ENCODE peak calls at places on chromosomes 1 and 21, in nine cellular contexts. V is heart left ventricle, G is adrenal gland, E is A549, D is vagina, N is K562, O is stomach, R is suprapubic skin, J is transverse colon. X is an unnamed sample.

GRCh38 chr1:33500547-33500946 is 28.1 kb downstream of the ZSCAN20 start:
- DNase-seq in J (no peak), D (no peak), E (no peak), N (no peak), G (no peak), R (no peak), V (no peak), O (no peak), X (no peak)

GRCh38 chr1:205505076-205505729 is 734 bp downstream of the CDK18 start:
- DNase-seq in N (no peak), E (no peak), D (no peak), G (peak), V (no peak), R (no peak), O (no peak), J (no peak), X (no peak)

GRCh38 chr1:91804546-91805023 is 81.4 kb downstream of the TGFBR3 start:
- DNase-seq in N (peak), E (no peak), G (no peak), V (no peak), R (no peak), J (no peak), O (no peak), D (no peak), X (no peak)

GRCh38 chr1:27011058-27011764 is 1.4 kb downstream of the TENT5B start:
- DNase-seq in E (peak), G (peak), J (peak), R (no peak), D (no peak), N (peak), O (peak), V (no peak), X (peak)

GRCh38 chr1:23594927-23595353 is 35.6 kb upstream of the ID3 start:
- DNase-seq in G (no peak), J (peak), E (no peak), V (peak), D (no peak), R (no peak), O (no peak), N (no peak), X (no peak)

GRCh38 chr1:10530756-10531155 is 56.0 kb downstream of the PEX14 start:
- DNase-seq in R (no peak), V (no peak), G (no peak), N (no peak), D (no peak), J (no peak), O (no peak), E (no peak), X (no peak)

GRCh38 chr1:167661527-167662436 is 31.8 kb downstream of the RCSD1 start:
- DNase-seq in J (no peak), N (no peak), E (peak), V (no peak), R (no peak), O (no peak), D (no peak), G (no peak), X (no peak)

GRCh38 chr1:242454262-242455051 is 70.0 kb downstream of the PLD5 start:
- DNase-seq in O (no peak), G (peak), V (no peak), N (peak), R (no peak), J (no peak), D (no peak), E (peak), X (no peak)

GRCh38 chr1:246761386-246761785 is 37.2 kb downstream of the SCCPDH start:
- DNase-seq in E (no peak), O (no peak), R (no peak), G (no peak), D (no peak), J (no peak), N (no peak), V (no peak), X (no peak)

GRCh38 chr1:199122532-199123311 is 483.9 kb downstream of the PTPRC start:
- DNase-seq in E (no peak), R (no peak), J (no peak), D (no peak), G (no peak), O (no peak), V (no peak), N (no peak), X (no peak)

GRCh38 chr21:45548711-45549491 is 6.7 kb upstream of the SLC19A1 start:
- DNase-seq in O (no peak), D (no peak), J (no peak), G (no peak), V (no peak), N (no peak), R (peak), E (no peak), X (no peak)

GRCh38 chr1:23344987-23345472 is 946 bp upstream of the HNRNPR start:
- DNase-seq in V (no peak), D (no peak), J (no peak), E (no peak), G (no peak), N (no peak), O (no peak), R (no peak), X (peak)

GRCh38 chr21:23579573-23579972 is 2027.7 kb downstream of the MRPL39 start:
- DNase-seq in J (no peak), E (no peak), V (no peak), N (no peak), D (no peak), R (no peak), G (no peak), O (no peak), X (no peak)

GRCh38 chr1:52551476-52552235 is 1.2 kb downstream of the TUT4 start:
- DNase-seq in E (no peak), N (no peak), V (no peak), R (no peak), O (no peak), D (no peak), G (peak), J (peak), X (no peak)

GRCh38 chr1:39753132-39754025 is 14.7 kb downstream of the PPIE start:
- DNase-seq in V (no peak), J (no peak), G (no peak), E (no peak), O (no peak), D (no peak), N (no peak), R (no peak), X (no peak)

GRCh38 chr1:27609210-27609555 is 5.2 kb upstream of the AHDC1 start:
- DNase-seq in R (no peak), V (no peak), E (no peak), D (no peak), G (no peak), O (no peak), J (no peak), N (no peak), X (no peak)

GRCh38 chr1:234707641-234708040 is 97.7 kb upstream of the IRF2BP2 start:
- DNase-seq in G (no peak), J (no peak), N (no peak), V (no peak), E (no peak), R (no peak), O (no peak), D (no peak), X (no peak)

GRCh38 chr21:27648560-27648959 is 681.7 kb upstream of the ADAMTS5 start:
- DNase-seq in E (no peak), G (no peak), J (no peak), V (no peak), D (no peak), O (no peak), R (no peak), N (no peak), X (no peak)

GRCh38 chr1:111666828-111667227 is 47.2 kb downstream of the RAP1A start:
- DNase-seq in G (no peak), V (no peak), J (no peak), R (no peak), E (no peak), O (no peak), N (no peak), D (no peak), X (no peak)

GRCh38 chr1:1758059-1758621 is 20.1 kb downstream of the NADK start:
- DNase-seq in G (no peak), R (no peak), D (peak), N (peak), E (no peak), V (no peak), O (peak), J (no peak), X (no peak)
- TF ChIP-seq POLR2A in G (no peak), R (no peak), D (no peak), N (no peak), E (no peak), V (no peak), O (no peak), J (no peak), X (no peak)

DNA sequence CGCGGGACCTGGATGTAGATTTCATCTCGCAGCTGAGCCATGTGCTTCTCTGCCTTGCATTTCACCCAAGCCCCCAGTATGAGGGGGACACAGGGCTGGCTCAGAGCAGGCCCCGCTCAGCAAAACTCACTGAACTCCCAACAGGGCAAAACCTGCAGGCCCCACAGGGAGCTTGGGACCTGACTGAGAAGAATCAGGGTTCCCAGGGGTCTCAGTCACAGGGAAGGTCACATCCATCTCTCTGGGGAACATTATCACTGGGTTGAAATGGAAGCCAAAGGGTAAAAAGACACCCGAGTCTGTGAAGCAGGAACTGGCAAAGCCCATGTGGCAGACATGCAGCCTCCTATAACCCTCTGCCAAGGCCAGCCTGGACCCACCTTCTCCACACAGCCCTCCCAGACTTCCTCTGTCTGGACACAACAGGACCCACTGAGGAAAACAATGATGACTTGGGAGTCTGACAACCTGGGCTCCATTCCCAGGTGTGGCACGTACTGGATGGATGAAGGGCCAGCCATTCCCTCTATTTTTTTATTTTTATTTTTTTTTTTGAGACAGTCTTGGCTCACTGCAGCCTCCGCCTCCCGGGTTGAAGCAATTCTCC is 11.7 kb downstream of the HSPG2 start:
- DNase-seq in V (no peak), E (no peak), N (no peak), O (no peak), J (no peak), D (no peak), G (no peak), R (no peak), X (peak)
- H3K27ac ChIP-seq in V (peak), E (peak), N (peak), O (peak), J (peak), D (peak), G (peak), R (peak), X (peak)

DNA sequence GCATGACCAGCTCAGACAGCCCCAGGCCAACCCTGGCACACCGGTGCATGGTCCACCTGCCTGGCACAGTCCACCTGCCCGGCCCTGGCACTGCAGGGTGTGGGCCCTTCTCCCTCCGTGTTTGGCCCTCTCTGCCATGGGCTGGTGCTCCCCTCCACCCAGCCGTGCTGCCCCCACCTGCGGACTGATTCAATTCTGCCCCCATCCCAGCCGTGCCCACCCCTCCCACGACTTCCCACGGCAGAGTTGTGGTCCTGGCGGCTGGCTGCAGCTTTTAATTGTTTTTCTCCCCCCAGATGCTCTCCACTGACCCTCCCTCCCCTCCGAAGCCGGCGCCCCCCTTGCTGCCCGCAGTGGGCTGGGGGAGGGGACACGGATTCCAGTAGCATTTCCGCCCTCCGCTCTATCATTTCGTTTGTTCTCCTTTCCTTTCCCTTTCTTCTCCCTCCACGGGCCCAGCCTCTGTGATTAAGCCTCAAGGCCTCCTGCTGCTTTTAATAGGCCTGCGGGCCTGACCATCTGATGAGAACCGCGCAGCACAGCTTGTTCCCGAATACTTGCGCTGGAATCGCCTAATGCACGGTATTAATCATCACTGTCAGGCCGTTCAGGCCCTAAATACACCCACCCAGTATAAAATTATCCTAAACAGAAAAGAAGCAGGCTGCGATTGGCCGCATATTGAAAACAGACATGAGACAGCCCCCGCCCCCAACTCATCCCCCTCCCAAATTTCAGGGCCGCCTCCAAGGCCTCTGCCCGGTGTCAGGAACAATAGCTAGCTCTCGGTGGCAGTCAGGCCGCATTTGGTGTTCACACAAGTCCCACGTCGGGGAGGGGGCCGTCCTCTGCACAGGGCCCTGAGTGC is 102.1 kb upstream of the ARHGEF16 start:
- DNase-seq in G (peak), V (no peak), D (no peak), E (no peak), N (no peak), R (no peak), J (peak), O (no peak), X (peak)
- TF ChIP-seq POLR2A in G (no peak), V (no peak), D (no peak), E (no peak), N (no peak), R (no peak), J (no peak), O (no peak), X (peak)

DNA sequence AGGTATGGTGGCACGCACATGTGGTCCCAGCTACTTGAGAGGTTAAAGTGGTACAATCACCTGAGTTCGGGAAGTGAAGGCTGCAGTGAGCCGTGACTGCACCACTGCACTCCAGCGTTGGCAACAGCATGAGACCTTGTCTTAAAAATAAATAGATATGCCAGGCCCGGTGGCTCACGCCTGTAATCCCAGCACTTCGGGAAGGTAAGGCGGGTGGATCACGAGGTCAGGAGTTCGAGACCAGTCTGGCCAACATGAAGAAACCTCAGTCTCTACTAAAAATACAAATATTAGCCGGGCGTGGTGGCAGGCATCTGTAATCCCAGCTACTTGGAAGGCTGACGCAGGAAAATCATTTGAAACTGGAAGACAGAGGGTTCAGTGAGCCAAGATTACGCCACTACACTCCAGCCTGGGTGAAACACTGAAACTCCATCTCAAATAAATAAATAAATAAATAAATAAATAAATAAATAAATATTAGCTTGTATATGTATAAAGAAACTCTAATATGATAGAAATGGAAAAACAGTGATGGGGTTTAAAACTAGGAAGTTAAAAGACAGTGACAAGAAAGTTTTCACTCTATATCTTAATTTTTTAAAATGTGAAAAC is 18.8 kb downstream of the GATAD2B start:
- DNase-seq in O (no peak), N (no peak), D (no peak), E (no peak), V (no peak), G (no peak), J (no peak), R (no peak), X (no peak)
- H3K27ac ChIP-seq in O (no peak), N (no peak), D (no peak), E (no peak), V (no peak), G (no peak), J (no peak), R (peak), X (no peak)

DNA sequence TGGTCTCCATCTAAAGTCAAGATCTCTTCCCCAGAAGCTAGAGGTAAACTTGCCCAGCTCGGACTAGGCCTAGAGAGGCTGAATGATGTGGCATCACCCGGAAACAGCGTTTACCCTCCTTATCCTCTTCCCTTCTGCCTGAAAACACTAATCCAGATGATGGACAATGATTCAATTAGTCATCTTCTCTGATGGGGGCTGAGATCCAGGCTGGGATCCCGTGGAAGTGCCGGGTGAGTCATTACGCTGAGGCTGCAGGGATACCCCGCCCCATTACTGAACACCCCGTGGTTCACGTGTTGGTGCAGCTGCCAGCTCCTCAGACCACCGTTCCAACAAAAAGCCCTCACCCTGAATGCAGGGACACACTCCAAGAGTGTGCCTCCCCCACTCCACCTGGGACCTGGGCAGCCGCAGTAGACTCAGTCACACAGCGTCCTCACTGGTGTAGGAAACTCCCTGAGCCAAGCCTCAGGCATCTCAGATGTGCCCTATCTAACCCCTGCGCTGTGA is 2.0 kb downstream of the S100A6 start:
- DNase-seq in J (peak), O (no peak), N (peak), E (peak), R (no peak), V (no peak), D (peak), G (peak), X (peak)
- TF ChIP-seq POLR2A in J (no peak), O (no peak), N (no peak), E (peak), R (peak), V (no peak), D (no peak), G (no peak), X (peak)

DNA sequence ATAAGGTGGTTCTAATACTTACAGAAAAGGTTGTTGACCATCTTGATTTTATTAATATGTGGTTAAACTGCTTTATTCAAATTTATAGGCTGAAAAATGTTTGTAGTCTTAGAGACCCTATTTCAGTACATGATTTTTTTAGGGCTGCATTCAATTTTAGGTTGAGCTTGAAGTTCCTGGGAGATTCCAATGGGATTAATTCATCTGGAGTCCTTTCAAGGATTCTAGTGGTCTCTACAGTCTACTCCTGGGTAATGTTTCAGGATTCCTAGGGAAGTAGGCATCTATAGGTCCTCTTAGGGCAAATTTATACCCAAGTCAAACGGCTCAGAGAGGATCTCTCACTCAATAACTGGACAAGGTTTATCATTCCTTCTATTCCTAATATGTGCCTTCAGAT is 126.7 kb downstream of the HMCN1 start:
- DNase-seq in D (no peak), G (no peak), V (no peak), N (no peak), R (no peak), E (no peak), J (no peak), O (no peak), X (no peak)
- H3K27ac ChIP-seq in D (no peak), G (no peak), V (no peak), N (no peak), R (no peak), E (no peak), J (no peak), O (no peak), X (no peak)

GRCh38 chr1:160924791-160925651 is 29.6 kb downstream of the ITLN2 start:
- DNase-seq in G (no peak), N (no peak), V (no peak), R (no peak), E (no peak), O (peak), J (no peak), D (no peak), X (no peak)

DNA sequence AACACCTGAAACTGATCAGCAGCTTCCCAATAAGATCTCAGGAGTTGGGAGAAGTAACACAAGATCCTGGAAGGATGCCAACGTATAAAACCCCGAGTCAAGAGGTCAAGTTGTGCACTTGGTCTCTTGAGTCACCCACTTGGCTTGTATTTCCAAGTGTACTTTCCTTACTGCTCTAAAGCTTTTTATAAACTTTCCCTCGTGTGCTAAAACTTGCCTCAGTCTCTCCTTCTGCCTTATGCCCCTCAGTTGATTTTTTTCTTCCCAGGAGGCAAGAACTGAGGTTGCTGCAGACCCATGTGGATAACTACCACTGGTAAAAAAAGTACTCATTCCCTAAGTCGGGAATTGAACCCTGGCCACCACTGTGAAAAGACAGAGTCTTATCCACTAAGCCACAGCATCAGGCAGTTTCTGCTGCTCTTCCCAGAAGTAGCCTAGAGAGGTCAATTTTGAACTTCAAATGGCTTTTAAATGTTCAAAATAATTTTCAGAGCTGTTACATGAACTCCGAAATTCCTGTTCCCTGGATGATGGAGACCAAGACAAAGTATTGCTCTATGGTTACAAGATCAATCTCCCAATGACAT is 28.9 kb downstream of the ITLN2 start:
- DNase-seq in G (no peak), E (peak), N (no peak), R (no peak), V (no peak), J (no peak), D (no peak), O (no peak), X (no peak)
- TF ChIP-seq POLR2A in G (no peak), E (no peak), N (no peak), R (no peak), V (no peak), J (no peak), D (no peak), O (no peak), X (no peak)

GRCh38 chr1:189633658-189634057 is 844.0 kb downstream of the BRINP3 start:
- DNase-seq in N (no peak), E (no peak), R (no peak), V (no peak), G (no peak), O (no peak), D (no peak), J (no peak), X (no peak)

DNA sequence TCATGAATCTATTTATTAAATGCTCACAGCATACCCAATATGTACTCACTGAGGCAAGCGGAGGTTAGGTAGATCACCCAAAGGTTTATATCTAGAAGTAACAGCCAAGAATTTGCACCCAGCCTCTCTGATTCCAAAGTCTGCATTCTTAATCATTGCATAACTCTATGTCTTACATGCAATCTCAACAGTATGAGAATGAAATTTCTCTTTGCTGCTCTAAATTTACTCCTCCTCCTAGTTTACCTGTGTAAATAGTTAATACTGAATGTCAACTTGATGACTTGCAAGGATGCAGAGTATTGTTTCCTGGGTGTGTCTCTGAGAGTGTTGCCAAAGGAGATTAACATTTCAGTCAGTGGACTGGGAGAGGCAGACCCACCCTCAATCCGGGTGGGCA is 840.6 kb downstream of the BRINP3 start:
- DNase-seq in E (peak), O (no peak), R (no peak), V (no peak), J (no peak), G (no peak), D (no peak), N (no peak), X (no peak)
- H3K27ac ChIP-seq in E (no peak), O (no peak), R (no peak), V (no peak), J (no peak), G (no peak), D (no peak), N (no peak), X (no peak)

X was measured in uterus.